ENCODE peak calls at places on chromosomes 6 and 20, in five cellular contexts. E is IMR-90, J is GM23338, V is choroid plexus epithelial cell, R is fibroblast of pulmonary artery. I is an unnamed sample.

GRCh38 chr20:57123139-57123903 is 143.1 kb downstream of the BMP7 start:
- DNase-seq in E (no peak), R (no peak), V (no peak), J (no peak), I (no peak)

GRCh38 chr6:79385893-79386292 is 151.3 kb downstream of the LCA5 start:
- DNase-seq in R (peak; percentile 32), V (peak; percentile 51), J (no peak), E (no peak), I (no peak)

GRCh38 chr6:13299403-13299821 is 28.9 kb downstream of the TBC1D7 start:
- DNase-seq in V (no peak), E (no peak), R (no peak), J (no peak), I (no peak)

GRCh38 chr6:65638047-65638831 is 68.8 kb downstream of the EYS start:
- DNase-seq in R (no peak), V (no peak), E (no peak), J (peak; percentile 71), I (no peak)

GRCh38 chr6:25556516-25556915 is 95.5 kb upstream of the SCGN start:
- DNase-seq in V (peak; percentile 85), E (peak; percentile 74), J (peak; percentile 89), R (peak; percentile 86), I (peak; percentile 33)

GRCh38 chr20:19338380-19338779 is 125.9 kb downstream of the SLC24A3 start:
- DNase-seq in E (no peak), V (no peak), J (no peak), R (no peak), I (no peak)

GRCh38 chr6:35094183-35094582 is 47.0 kb downstream of the TCP11 start:
- DNase-seq in R (no peak), V (no peak), J (no peak), E (no peak), I (no peak)

GRCh38 chr6:98672681-98673475 is 161.5 kb upstream of the POU3F2 start:
- DNase-seq in J (peak; percentile 49), E (no peak), V (no peak), R (no peak), I (no peak)

GRCh38 chr6:94300424-94301144 is 881.2 kb upstream of the EPHA7 start:
- DNase-seq in V (no peak), J (no peak), R (no peak), E (no peak), I (no peak)

GRCh38 chr6:114284281-114284680 is 58.5 kb downstream of the HS3ST5 start:
- DNase-seq in V (no peak), J (no peak), R (peak; percentile 4), E (no peak), I (peak; percentile 19)

GRCh38 chr6:114200896-114201295 is 141.9 kb downstream of the HS3ST5 start:
- DNase-seq in E (no peak), J (no peak), R (no peak), V (no peak), I (no peak)

GRCh38 chr6:11035961-11036360 is 8.1 kb downstream of the ELOVL2 start:
- DNase-seq in J (no peak), R (no peak), E (no peak), V (no peak), I (no peak)

GRCh38 chr20:6583134-6583738 is 184.2 kb upstream of the BMP2 start:
- DNase-seq in J (peak; percentile 78), R (peak; percentile 73), E (peak; percentile 55), V (peak; percentile 78), I (peak; percentile 23)

GRCh38 chr6:36855750-36856149 is 16.5 kb upstream of the CPNE5 start:
- DNase-seq in R (no peak), V (no peak), E (no peak), J (no peak), I (no peak)

GRCh38 chr6:110649704-110650103 is 165.6 kb downstream of the CDK19 start:
- DNase-seq in E (no peak), R (no peak), V (no peak), J (no peak), I (no peak)

GRCh38 chr6:160735523-160735922 is 33.5 kb downstream of the PLG start:
- DNase-seq in R (no peak), J (no peak), E (no peak), V (no peak), I (no peak)

GRCh38 chr20:41317536-41318270 is at the start of gene ZHX3:
- DNase-seq in J (peak; percentile 97), E (peak; percentile 94), R (peak; percentile 97), V (peak; percentile 98), I (peak; percentile 81)

GRCh38 chr6:111591370-111591900 is 14.2 kb downstream of the TRAF3IP2 start:
- DNase-seq in J (no peak), R (peak; percentile 98), E (peak; percentile 100), V (peak; percentile 98), I (peak; percentile 90)

GRCh38 chr6:159760602-159761057 is 1.2 kb upstream of the ACAT2 start:
- DNase-seq in V (peak; percentile 66), R (peak; percentile 80), J (peak; percentile 93), E (peak; percentile 64), I (peak; percentile 23)

GRCh38 chr20:34091637-34092200 is 20.3 kb downstream of the EIF2S2 start:
- DNase-seq in R (no peak), V (no peak), J (no peak), E (no peak), I (no peak)

GRCh38 chr6:26197736-26198625 is 110.8 kb downstream of the HFE start:
- DNase-seq in J (peak; percentile 51), V (peak; percentile 30), E (peak; percentile 27), R (peak; percentile 27), I (no peak)

GRCh38 chr20:4109587-4109986 is 94.2 kb upstream of the RNF24 start:
- DNase-seq in E (no peak), J (no peak), V (no peak), R (no peak), I (no peak)

GRCh38 chr20:20237093-20237959 is 130.6 kb upstream of the INSM1 start:
- DNase-seq in J (peak; percentile 81), E (peak; percentile 14), V (peak; percentile 54), R (peak; percentile 47), I (no peak)

GRCh38 chr6:113187671-113188070 is 669.5 kb upstream of the MARCKS start:
- DNase-seq in V (no peak), E (peak; percentile 19), J (no peak), R (no peak), I (no peak)

GRCh38 chr20:57930328-57930727 is 220.5 kb upstream of the PMEPA1 start:
- DNase-seq in R (no peak), E (no peak), V (no peak), J (no peak), I (no peak)

GRCh38 chr20:46226602-46227001 is 81.7 kb downstream of the CDH22 start:
- DNase-seq in J (no peak), V (peak; percentile 61), R (no peak), E (peak; percentile 32), I (no peak)

GRCh38 chr6:169800668-169801395 is 49.4 kb downstream of the ERMARD start:
- DNase-seq in R (peak; percentile 47), V (peak; percentile 71), E (peak; percentile 82), J (no peak), I (peak; percentile 53)

GRCh38 chr6:161029195-161029809 is 37.7 kb downstream of the MAP3K4 start:
- DNase-seq in R (peak; percentile 43), E (peak; percentile 91), J (no peak), V (peak; percentile 95), I (no peak)

DNA sequence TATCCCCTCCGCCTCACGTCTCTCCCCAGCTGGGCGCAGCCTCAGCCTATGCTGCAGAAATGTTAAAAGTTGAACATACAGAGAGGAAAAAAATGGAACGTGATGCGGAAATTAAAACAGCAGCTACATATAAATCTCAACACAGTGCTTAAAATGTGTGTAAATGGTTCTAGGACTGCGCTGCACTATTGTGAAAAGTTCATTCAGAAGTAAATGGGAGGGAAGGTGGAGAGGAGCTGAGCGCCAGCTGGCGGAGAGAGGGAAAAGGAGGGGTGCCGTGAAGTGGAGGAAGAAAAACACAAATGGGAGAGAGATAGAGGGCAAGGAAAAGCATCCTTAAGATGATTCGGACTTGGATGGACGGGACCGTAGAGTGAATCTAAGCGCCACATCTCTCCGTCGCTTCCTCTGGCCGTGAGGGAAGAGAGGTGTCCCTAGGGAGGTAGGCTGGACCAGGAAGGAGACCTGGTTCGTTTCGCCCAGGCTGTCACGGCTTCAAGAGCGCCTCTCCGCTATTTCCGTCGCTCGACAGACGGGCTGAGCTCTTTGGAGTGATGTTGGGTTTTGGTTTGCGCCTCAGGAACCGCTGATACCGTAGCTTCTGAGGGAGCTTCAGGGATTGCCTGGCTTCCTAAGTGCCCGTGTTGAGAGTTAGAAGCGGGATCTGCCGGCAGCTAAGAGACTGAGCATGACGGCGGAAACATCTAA is 113.7 kb downstream of the TRIM27 start:
- DNase-seq in J (peak; percentile 75), R (no peak), E (no peak), V (peak; percentile 15), I (no peak)
- TF ChIP-seq CTCF in J (peak; percentile 45), R (no peak), E (no peak), V (peak; percentile 27), I (peak; percentile 21)

GRCh38 chr6:18276610-18277009 is 12.3 kb upstream of the DEK start:
- DNase-seq in J (no peak), E (no peak), V (no peak), R (no peak), I (no peak)
- H3K4me3 ChIP-seq in J (peak overlapping the region; percentile 64), E (peak overlapping the region; percentile 62), V (no peak overlapping the region), R (no peak overlapping the region), I (peak overlapping the region; percentile 63)

GRCh38 chr6:168229368-168229752 is 90.2 kb downstream of the DACT2 start:
- DNase-seq in V (no peak), R (no peak), J (peak; percentile 25), E (no peak), I (no peak)

GRCh38 chr6:168232046-168232445 is 87.5 kb downstream of the DACT2 start:
- DNase-seq in E (no peak), J (no peak), V (no peak), R (no peak), I (no peak)

GRCh38 chr6:168231393-168231957 is 88.1 kb downstream of the DACT2 start:
- DNase-seq in V (no peak), E (no peak), R (no peak), J (no peak), I (no peak)

GRCh38 chr6:168232528-168232927 is 87.0 kb downstream of the DACT2 start:
- DNase-seq in J (no peak), V (no peak), R (no peak), E (no peak), I (no peak)

GRCh38 chr6:168232989-168233874 is 86.3 kb downstream of the DACT2 start:
- DNase-seq in R (no peak), E (no peak), V (no peak), J (no peak), I (no peak)
- TF ChIP-seq CTCF in R (peak; percentile 5), E (no peak), V (peak; percentile 11), J (peak; percentile 56), I (no peak)

GRCh38 chr6:157534134-157534871 is 153.3 kb downstream of the ZDHHC14 start:
- DNase-seq in J (no peak), E (no peak), R (no peak), V (no peak), I (no peak)

GRCh38 chr6:157535354-157536217 is 154.6 kb downstream of the ZDHHC14 start:
- DNase-seq in J (no peak), E (peak; percentile 80), R (peak; percentile 83), V (peak; percentile 75), I (peak; percentile 88)

GRCh38 chr6:157537518-157537917 is 156.5 kb downstream of the ZDHHC14 start:
- DNase-seq in V (peak; percentile 22), J (no peak), E (peak; percentile 45), R (no peak), I (no peak)

GRCh38 chr6:157534991-157535353 is 154.0 kb downstream of the ZDHHC14 start:
- DNase-seq in J (peak; percentile 16), V (no peak), E (no peak), R (no peak), I (no peak)

DNA sequence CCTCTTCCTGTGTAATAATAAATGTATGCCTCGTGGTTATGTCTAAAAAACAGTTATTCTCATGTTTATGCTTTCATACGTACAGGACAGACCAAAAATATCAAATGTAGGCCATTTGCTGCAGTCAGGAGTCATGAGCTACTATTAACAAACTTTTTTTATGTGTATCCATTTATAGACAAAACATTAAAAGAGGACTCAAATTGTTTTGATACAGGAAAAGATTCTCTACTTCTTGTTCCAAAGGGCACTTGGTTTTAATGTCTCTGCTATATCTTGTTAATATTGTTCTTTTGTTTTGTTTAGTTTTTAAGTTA is 155.2 kb downstream of the ZDHHC14 start:
- DNase-seq in V (no peak), R (no peak), E (no peak), J (no peak), I (no peak)
- H3K4me3 ChIP-seq in V (no peak overlapping the region), R (no peak overlapping the region), E (no peak overlapping the region), J (no peak overlapping the region), I (no peak overlapping the region)